ENCODE peak calls at places on chromosomes 13 and 19, in nine cellular contexts. V is T1000; Y is ureter; R is NCI-H510A; N is foreskin fibroblast; L is mucosa of descending colon; K is activated T-helper 1 cell treated with Interleukin-2 at 50 U/mL for 16 hours; H is stimulated activated CD8-positive, alpha-beta memory T cell treated with anti-CD3 and anti-CD28 coated beads, Interleukin-4, amount 100 ng/mL, for 1 hour; O is left lung. Z is an unnamed sample.

GRCh38 chr13:49421391-49421790 is 22.5 kb downstream of the CAB39L start:
- DNase-seq in Y (no peak), N (no peak), L (peak; percentile 23), K (no peak), V (no peak), H (no peak), R (no peak), O (no peak), Z (peak; percentile 79)

GRCh38 chr13:35857769-35858168 is 273.4 kb downstream of the DCLK1 start:
- DNase-seq in O (no peak), Y (no peak), H (no peak), V (no peak), K (no peak), N (no peak), L (no peak), R (no peak), Z (no peak)

GRCh38 chr13:33034897-33035296 is 18.7 kb downstream of the KL start:
- DNase-seq in R (no peak), H (no peak), L (no peak), Y (no peak), N (no peak), K (no peak), V (no peak), O (no peak), Z (no peak)

GRCh38 chr19:11446652-11447301 is 11.3 kb downstream of the PRKCSH start:
- DNase-seq in Y (no peak), O (peak; percentile 93), H (no peak), L (peak; percentile 57), R (no peak), N (no peak), K (peak; percentile 20), V (peak; percentile 4), Z (peak; percentile 85)

GRCh38 chr19:17405250-17406038 is at the start of gene BST2:
- DNase-seq in N (no peak), H (no peak), L (peak; percentile 57), R (no peak), O (peak; percentile 87), V (no peak), Y (peak; percentile 61), K (no peak), Z (peak; percentile 95)

GRCh38 chr19:5809053-5809452 is 4.2 kb downstream of the NRTN start:
- DNase-seq in R (no peak), Y (no peak), L (no peak), O (no peak), N (no peak), H (no peak), K (no peak), V (no peak), Z (no peak)

GRCh38 chr13:30905932-30906383 is at the start of gene MEDAG:
- DNase-seq in R (no peak), V (no peak), H (no peak), K (no peak), L (peak; percentile 27), N (peak; percentile 29), O (peak; percentile 80), Y (peak; percentile 65), Z (no peak)

GRCh38 chr19:29945433-29945832 is 3.4 kb downstream of the URI1 start:
- DNase-seq in R (no peak), L (no peak), V (no peak), K (no peak), N (no peak), O (no peak), Y (no peak), H (no peak), Z (peak; percentile 50)

GRCh38 chr19:56108447-56109195 is 12.5 kb downstream of the ZNF787 start:
- DNase-seq in O (no peak), N (no peak), K (no peak), V (no peak), L (no peak), Y (no peak), R (no peak), H (no peak), Z (no peak)

GRCh38 chr19:46746281-46746965 is at the start of gene STRN4:
- DNase-seq in O (peak; percentile 91), L (peak; percentile 52), Y (no peak), R (peak; percentile 67), V (no peak), K (peak; percentile 54), H (no peak), N (peak; percentile 57), Z (peak; percentile 63)

GRCh38 chr19:32363175-32363574 is 17.8 kb downstream of the ZNF507 start:
- DNase-seq in O (no peak), R (no peak), H (no peak), N (no peak), V (no peak), K (no peak), L (no peak), Y (no peak), Z (no peak)

GRCh38 chr19:47650695-47651094 is 41.8 kb downstream of the BICRA start:
- DNase-seq in N (no peak), H (no peak), R (no peak), Y (no peak), K (no peak), L (no peak), O (no peak), V (no peak), Z (no peak)

GRCh38 chr13:32315255-32316029 is at the start of the genes BRCA2 and ZAR1L:
- DNase-seq in R (peak; percentile 65), H (peak; percentile 59), N (peak; percentile 89), V (peak; percentile 52), L (peak; percentile 93), Y (peak; percentile 91), K (peak; percentile 77), O (peak; percentile 97), Z (peak; percentile 94)

GRCh38 chr13:51937320-51938290 is 73.6 kb downstream of the ATP7B start:
- DNase-seq in V (no peak), O (no peak), R (no peak), H (no peak), N (no peak), Y (no peak), K (no peak), L (no peak), Z (no peak)

GRCh38 chr13:20391597-20392452 is 133.8 kb downstream of the CRYL1 start:
- DNase-seq in K (no peak), Y (peak; percentile 83), L (no peak), V (no peak), O (no peak), R (no peak), H (no peak), N (no peak), Z (no peak)

GRCh38 chr13:22454586-22454985 is 726.2 kb upstream of the SGCG start:
- DNase-seq in V (no peak), Y (no peak), L (no peak), N (no peak), R (no peak), O (no peak), K (no peak), H (no peak), Z (no peak)

GRCh38 chr13:99432637-99433542 is 68.4 kb upstream of the TM9SF2 start:
- DNase-seq in R (no peak), K (peak; percentile 63), H (peak; percentile 54), L (peak; percentile 45), O (peak; percentile 90), V (peak; percentile 37), Y (peak; percentile 69), N (peak; percentile 78), Z (no peak)